ENCODE peak calls at places on chromosome 1, in eight cellular contexts. One of them, this sample, is unnamed.
A peak's percentile ranks its signal among the peaks of the same experiment; 100 is the strongest.

GRCh38 chr1:169941982-169942830 is 48.5 kb upstream of the SCYL3 start:
- DNase-seq in foreskin fibroblast: peak; percentile 58
- DNase-seq in iris pigment epithelial cell: peak; percentile 55
- DNase-seq in epithelial cell of esophagus: no peak
- DNase-seq in cerebellar cortex: peak; percentile 60
- DNase-seq in right atrium auricular region: no peak
- DNase-seq in lower lobe of right lung: no peak
- DNase-seq in GM19239: no peak
- DNase-seq in this sample: no peak

GRCh38 chr1:191498318-191498717 is 659.9 kb upstream of the RGS18 start:
- DNase-seq in foreskin fibroblast: peak; percentile 71
- DNase-seq in iris pigment epithelial cell: peak; percentile 12
- DNase-seq in epithelial cell of esophagus: peak; percentile 81
- DNase-seq in cerebellar cortex: no peak
- DNase-seq in right atrium auricular region: no peak
- DNase-seq in lower lobe of right lung: no peak
- DNase-seq in GM19239: no peak
- DNase-seq in this sample: peak; percentile 10

GRCh38 chr1:178086294-178087255 is 7.3 kb upstream of the RASAL2 start:
- DNase-seq in foreskin fibroblast: peak; percentile 88
- DNase-seq in iris pigment epithelial cell: peak; percentile 45
- DNase-seq in epithelial cell of esophagus: no peak
- DNase-seq in cerebellar cortex: no peak
- DNase-seq in right atrium auricular region: no peak
- DNase-seq in lower lobe of right lung: no peak
- DNase-seq in GM19239: no peak
- DNase-seq in this sample: no peak

GRCh38 chr1:119453021-119453420 is 38.1 kb downstream of the HSD3B2 start:
- DNase-seq in foreskin fibroblast: peak; percentile 48
- DNase-seq in iris pigment epithelial cell: peak; percentile 34
- DNase-seq in epithelial cell of esophagus: peak; percentile 84
- DNase-seq in cerebellar cortex: no peak
- DNase-seq in right atrium auricular region: no peak
- DNase-seq in lower lobe of right lung: no peak
- DNase-seq in GM19239: no peak
- DNase-seq in this sample: no peak

GRCh38 chr1:192794768-192795035 is 14.1 kb upstream of the RGS2 start:
- DNase-seq in foreskin fibroblast: no peak
- DNase-seq in iris pigment epithelial cell: no peak
- DNase-seq in epithelial cell of esophagus: no peak
- DNase-seq in cerebellar cortex: no peak
- DNase-seq in right atrium auricular region: no peak
- DNase-seq in lower lobe of right lung: no peak
- DNase-seq in GM19239: no peak
- DNase-seq in this sample: no peak

GRCh38 chr1:233114159-233114558 is 163.7 kb downstream of the NTPCR start:
- DNase-seq in foreskin fibroblast: peak; percentile 25
- DNase-seq in iris pigment epithelial cell: peak; percentile 78
- DNase-seq in epithelial cell of esophagus: peak; percentile 70
- DNase-seq in cerebellar cortex: no peak
- DNase-seq in right atrium auricular region: no peak
- DNase-seq in lower lobe of right lung: no peak
- DNase-seq in GM19239: no peak
- DNase-seq in this sample: no peak

GRCh38 chr1:67627906-67628305 is 57.1 kb upstream of the GADD45A start:
- DNase-seq in foreskin fibroblast: no peak
- DNase-seq in iris pigment epithelial cell: no peak
- DNase-seq in epithelial cell of esophagus: peak; percentile 61
- DNase-seq in cerebellar cortex: no peak
- DNase-seq in right atrium auricular region: no peak
- DNase-seq in lower lobe of right lung: no peak
- DNase-seq in GM19239: no peak
- DNase-seq in this sample: no peak

GRCh38 chr1:83897516-83897915 is 101.4 kb downstream of the TTLL7 start:
- DNase-seq in foreskin fibroblast: no peak
- DNase-seq in iris pigment epithelial cell: no peak
- DNase-seq in epithelial cell of esophagus: no peak
- DNase-seq in cerebellar cortex: no peak
- DNase-seq in right atrium auricular region: no peak
- DNase-seq in lower lobe of right lung: no peak
- DNase-seq in GM19239: no peak
- DNase-seq in this sample: no peak

GRCh38 chr1:176102700-176103244 is 104.3 kb downstream of the COP1 start:
- DNase-seq in foreskin fibroblast: no peak
- DNase-seq in iris pigment epithelial cell: peak; percentile 42
- DNase-seq in epithelial cell of esophagus: peak; percentile 13
- DNase-seq in cerebellar cortex: no peak
- DNase-seq in right atrium auricular region: no peak
- DNase-seq in lower lobe of right lung: no peak
- DNase-seq in GM19239: no peak
- DNase-seq in this sample: no peak

GRCh38 chr1:2315711-2316450 is 75.5 kb downstream of the MORN1 start:
- DNase-seq in foreskin fibroblast: peak; percentile 18
- DNase-seq in iris pigment epithelial cell: no peak
- DNase-seq in epithelial cell of esophagus: no peak
- DNase-seq in cerebellar cortex: no peak
- DNase-seq in right atrium auricular region: no peak
- DNase-seq in lower lobe of right lung: no peak
- DNase-seq in GM19239: no peak
- DNase-seq in this sample: no peak

GRCh38 chr1:234932106-234932505 is 196.5 kb downstream of the TOMM20 start:
- DNase-seq in foreskin fibroblast: no peak
- DNase-seq in iris pigment epithelial cell: no peak
- DNase-seq in epithelial cell of esophagus: no peak
- DNase-seq in cerebellar cortex: no peak
- DNase-seq in right atrium auricular region: no peak
- DNase-seq in lower lobe of right lung: no peak
- DNase-seq in GM19239: no peak
- DNase-seq in this sample: no peak